ENCODE peak calls at places on chromosomes 6 and 20, in eight cellular contexts. One of them, this sample, is unnamed.

GRCh38 chr6:121055572-121056163 is 278.6 kb downstream of the TBC1D32 start:
- DNase-seq in psoas muscle: no peak
- DNase-seq in body of pancreas: no peak
- DNase-seq in CD8-positive, alpha-beta memory T cell: peak; percentile 2
- DNase-seq in right lobe of liver: no peak
- DNase-seq in prostate gland: no peak
- DNase-seq in left lung: no peak
- DNase-seq in bronchial epithelial cell: peak; percentile 49
- DNase-seq in this sample: peak; percentile 18

GRCh38 chr6:7373739-7374138 is 15.8 kb downstream of the CAGE1 start:
- DNase-seq in CD8-positive, alpha-beta memory T cell: no peak
- DNase-seq in bronchial epithelial cell: peak; percentile 45
- DNase-seq in left lung: no peak
- DNase-seq in prostate gland: no peak
- DNase-seq in psoas muscle: no peak
- DNase-seq in body of pancreas: no peak
- DNase-seq in right lobe of liver: no peak
- DNase-seq in this sample: no peak

GRCh38 chr6:111673086-111673485 is 67.4 kb upstream of the TRAF3IP2 start:
- DNase-seq in left lung: no peak
- DNase-seq in body of pancreas: no peak
- DNase-seq in bronchial epithelial cell: no peak
- DNase-seq in CD8-positive, alpha-beta memory T cell: no peak
- DNase-seq in prostate gland: no peak
- DNase-seq in psoas muscle: no peak
- DNase-seq in right lobe of liver: no peak
- DNase-seq in this sample: no peak

GRCh38 chr20:10061641-10062040 is 26.9 kb downstream of the ANKEF1 start:
- DNase-seq in left lung: no peak
- DNase-seq in bronchial epithelial cell: no peak
- DNase-seq in body of pancreas: no peak
- DNase-seq in CD8-positive, alpha-beta memory T cell: no peak
- DNase-seq in prostate gland: no peak
- DNase-seq in right lobe of liver: no peak
- DNase-seq in psoas muscle: no peak
- DNase-seq in this sample: no peak

GRCh38 chr6:42502127-42502526 is 50.4 kb upstream of the TRERF1 start:
- DNase-seq in left lung: no peak
- DNase-seq in bronchial epithelial cell: no peak
- DNase-seq in CD8-positive, alpha-beta memory T cell: no peak
- DNase-seq in prostate gland: no peak
- DNase-seq in right lobe of liver: no peak
- DNase-seq in body of pancreas: no peak
- DNase-seq in psoas muscle: no peak
- DNase-seq in this sample: no peak

GRCh38 chr20:53708129-53708968 is 114.7 kb upstream of the ZNF217 start:
- DNase-seq in body of pancreas: no peak
- DNase-seq in psoas muscle: no peak
- DNase-seq in CD8-positive, alpha-beta memory T cell: peak; percentile 15
- DNase-seq in bronchial epithelial cell: no peak
- DNase-seq in left lung: no peak
- DNase-seq in prostate gland: no peak
- DNase-seq in right lobe of liver: no peak
- DNase-seq in this sample: no peak

GRCh38 chr6:137775192-137775591 is 91.9 kb upstream of the TNFAIP3 start:
- DNase-seq in prostate gland: no peak
- DNase-seq in psoas muscle: no peak
- DNase-seq in right lobe of liver: no peak
- DNase-seq in bronchial epithelial cell: peak; percentile 79
- DNase-seq in body of pancreas: no peak
- DNase-seq in left lung: no peak
- DNase-seq in CD8-positive, alpha-beta memory T cell: no peak
- DNase-seq in this sample: no peak

GRCh38 chr20:330233-331149 is 5.1 kb downstream of the SOX12 start:
- DNase-seq in CD8-positive, alpha-beta memory T cell: peak; percentile 58
- DNase-seq in prostate gland: peak; percentile 22
- DNase-seq in psoas muscle: peak; percentile 39
- DNase-seq in left lung: no peak
- DNase-seq in right lobe of liver: no peak
- DNase-seq in bronchial epithelial cell: peak; percentile 52
- DNase-seq in body of pancreas: peak; percentile 58
- DNase-seq in this sample: peak; percentile 88

GRCh38 chr6:2622683-2623082 is 128.0 kb downstream of the MYLK4 start:
- DNase-seq in left lung: no peak
- DNase-seq in right lobe of liver: no peak
- DNase-seq in body of pancreas: no peak
- DNase-seq in CD8-positive, alpha-beta memory T cell: no peak
- DNase-seq in psoas muscle: no peak
- DNase-seq in bronchial epithelial cell: no peak
- DNase-seq in prostate gland: no peak
- DNase-seq in this sample: no peak

GRCh38 chr20:39676857-39677351 is 714.8 kb downstream of the DHX35 start:
- DNase-seq in right lobe of liver: no peak
- DNase-seq in psoas muscle: no peak
- DNase-seq in left lung: no peak
- DNase-seq in bronchial epithelial cell: peak; percentile 42
- DNase-seq in body of pancreas: peak; percentile 44
- DNase-seq in CD8-positive, alpha-beta memory T cell: no peak
- DNase-seq in prostate gland: peak; percentile 67
- DNase-seq in this sample: no peak

GRCh38 chr6:160426146-160426545 is 78.0 kb downstream of the SLC22A3 start:
- DNase-seq in right lobe of liver: no peak
- DNase-seq in prostate gland: no peak
- DNase-seq in left lung: no peak
- DNase-seq in body of pancreas: no peak
- DNase-seq in bronchial epithelial cell: no peak
- DNase-seq in CD8-positive, alpha-beta memory T cell: no peak
- DNase-seq in psoas muscle: no peak
- DNase-seq in this sample: no peak

GRCh38 chr6:43405354-43405753 is 22.0 kb upstream of the ABCC10 start:
- DNase-seq in left lung: no peak
- DNase-seq in bronchial epithelial cell: peak; percentile 76
- DNase-seq in CD8-positive, alpha-beta memory T cell: no peak
- DNase-seq in body of pancreas: no peak
- DNase-seq in psoas muscle: no peak
- DNase-seq in right lobe of liver: no peak
- DNase-seq in prostate gland: no peak
- DNase-seq in this sample: no peak

GRCh38 chr6:150204705-150205472 is 62.0 kb downstream of the PPP1R14C start:
- DNase-seq in CD8-positive, alpha-beta memory T cell: no peak
- DNase-seq in psoas muscle: peak; percentile 25
- DNase-seq in body of pancreas: no peak
- DNase-seq in prostate gland: no peak
- DNase-seq in bronchial epithelial cell: no peak
- DNase-seq in left lung: no peak
- DNase-seq in right lobe of liver: no peak
- DNase-seq in this sample: no peak

GRCh38 chr20:48645666-48646065 is 182.1 kb downstream of the PREX1 start:
- DNase-seq in bronchial epithelial cell: no peak
- DNase-seq in right lobe of liver: no peak
- DNase-seq in body of pancreas: no peak
- DNase-seq in left lung: peak; percentile 32
- DNase-seq in CD8-positive, alpha-beta memory T cell: no peak
- DNase-seq in prostate gland: no peak
- DNase-seq in psoas muscle: no peak
- DNase-seq in this sample: no peak

GRCh38 chr20:48640871-48641270 is 186.9 kb downstream of the PREX1 start:
- DNase-seq in bronchial epithelial cell: no peak
- DNase-seq in right lobe of liver: no peak
- DNase-seq in left lung: no peak
- DNase-seq in CD8-positive, alpha-beta memory T cell: no peak
- DNase-seq in prostate gland: no peak
- DNase-seq in body of pancreas: no peak
- DNase-seq in psoas muscle: no peak
- DNase-seq in this sample: no peak

GRCh38 chr20:48639899-48640298 is 187.9 kb downstream of the PREX1 start:
- DNase-seq in prostate gland: no peak
- DNase-seq in right lobe of liver: no peak
- DNase-seq in CD8-positive, alpha-beta memory T cell: no peak
- DNase-seq in psoas muscle: no peak
- DNase-seq in body of pancreas: no peak
- DNase-seq in left lung: no peak
- DNase-seq in bronchial epithelial cell: no peak
- DNase-seq in this sample: no peak

GRCh38 chr20:48644286-48644828 is 183.4 kb downstream of the PREX1 start:
- DNase-seq in right lobe of liver: no peak
- DNase-seq in body of pancreas: no peak
- DNase-seq in CD8-positive, alpha-beta memory T cell: no peak
- DNase-seq in psoas muscle: no peak
- DNase-seq in prostate gland: no peak
- DNase-seq in bronchial epithelial cell: no peak
- DNase-seq in left lung: peak; percentile 33
- DNase-seq in this sample: no peak

GRCh38 chr20:48642105-48642880 is 185.5 kb downstream of the PREX1 start:
- DNase-seq in CD8-positive, alpha-beta memory T cell: no peak
- DNase-seq in psoas muscle: no peak
- DNase-seq in prostate gland: no peak
- DNase-seq in right lobe of liver: no peak
- DNase-seq in body of pancreas: no peak
- DNase-seq in bronchial epithelial cell: no peak
- DNase-seq in left lung: peak; percentile 56
- DNase-seq in this sample: no peak
- H3K36me3 ChIP-seq in CD8-positive, alpha-beta memory T cell: peaks cover 47% of the 10 kb centered on the region
- H3K36me3 ChIP-seq in psoas muscle: peaks cover 57% of the 10 kb centered on the region
- H3K36me3 ChIP-seq in prostate gland: no peaks in the 10 kb centered on the region
- H3K36me3 ChIP-seq in right lobe of liver: no peaks in the 10 kb centered on the region
- H3K36me3 ChIP-seq in body of pancreas: peaks cover 3% of the 10 kb centered on the region
- H3K36me3 ChIP-seq in bronchial epithelial cell: no peaks in the 10 kb centered on the region
- H3K36me3 ChIP-seq in left lung: no peaks in the 10 kb centered on the region
- H3K36me3 ChIP-seq in this sample: no peaks in the 10 kb centered on the region

DNA sequence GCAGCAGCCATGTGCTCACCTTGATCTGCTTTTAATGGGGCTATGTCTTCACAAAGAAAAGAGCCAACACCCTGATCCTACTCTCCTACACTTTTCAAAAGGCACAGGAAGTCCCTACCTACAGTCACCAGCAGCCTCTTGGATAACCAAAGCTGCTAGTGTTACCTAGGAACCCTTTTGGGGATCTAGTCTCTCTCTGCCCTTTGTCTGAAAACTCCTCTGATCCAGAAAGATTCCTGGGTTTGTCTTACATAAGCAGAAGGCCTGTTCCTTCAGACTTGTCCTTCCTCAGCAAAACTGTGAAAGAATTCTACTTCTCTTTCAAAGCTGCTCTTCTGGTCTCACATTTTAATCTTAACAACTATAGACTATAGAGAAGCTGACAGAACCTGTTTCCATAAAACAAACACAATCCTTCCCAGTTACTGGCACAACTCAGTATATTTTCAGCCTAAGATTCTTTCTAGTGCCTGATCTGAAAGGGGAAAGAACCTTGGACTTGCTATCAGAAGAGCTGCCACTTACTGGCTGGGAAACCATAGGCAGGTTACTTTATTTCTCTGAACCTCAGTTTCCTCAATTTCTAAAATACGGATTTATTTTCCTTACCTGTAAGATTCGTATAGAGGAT is 2.9 kb downstream of the PLAGL2 start:
- DNase-seq in left lung: no peak
- DNase-seq in body of pancreas: no peak
- DNase-seq in CD8-positive, alpha-beta memory T cell: no peak
- DNase-seq in psoas muscle: no peak
- DNase-seq in right lobe of liver: no peak
- DNase-seq in bronchial epithelial cell: no peak
- DNase-seq in prostate gland: no peak
- DNase-seq in this sample: no peak
- H3K36me3 ChIP-seq in left lung: no peaks in the 10 kb centered on the region
- H3K36me3 ChIP-seq in body of pancreas: peaks cover 2% of the 10 kb centered on the region
- H3K36me3 ChIP-seq in CD8-positive, alpha-beta memory T cell: peaks cover 16% of the 10 kb centered on the region
- H3K36me3 ChIP-seq in psoas muscle: peaks cover 25% of the 10 kb centered on the region
- H3K36me3 ChIP-seq in right lobe of liver: no peaks in the 10 kb centered on the region
- H3K36me3 ChIP-seq in bronchial epithelial cell: peaks cover 10% of the 10 kb centered on the region
- H3K36me3 ChIP-seq in prostate gland: no peaks in the 10 kb centered on the region
- H3K36me3 ChIP-seq in this sample: peaks cover 19% of the 10 kb centered on the region

GRCh38 chr20:34549291-34549928 is 9.1 kb upstream of the MAP1LC3A start:
- DNase-seq in prostate gland: peak; percentile 63
- DNase-seq in psoas muscle: no peak
- DNase-seq in CD8-positive, alpha-beta memory T cell: no peak
- DNase-seq in body of pancreas: peak; percentile 68
- DNase-seq in right lobe of liver: no peak
- DNase-seq in bronchial epithelial cell: peak; percentile 61
- DNase-seq in left lung: peak; percentile 28
- DNase-seq in this sample: peak; percentile 83
- H3K36me3 ChIP-seq in prostate gland: no peaks in the 10 kb centered on the region
- H3K36me3 ChIP-seq in psoas muscle: no peaks in the 10 kb centered on the region
- H3K36me3 ChIP-seq in CD8-positive, alpha-beta memory T cell: no peaks in the 10 kb centered on the region
- H3K36me3 ChIP-seq in body of pancreas: no peaks in the 10 kb centered on the region
- H3K36me3 ChIP-seq in right lobe of liver: no peaks in the 10 kb centered on the region
- H3K36me3 ChIP-seq in bronchial epithelial cell: no peaks in the 10 kb centered on the region
- H3K36me3 ChIP-seq in left lung: no peaks in the 10 kb centered on the region
- H3K36me3 ChIP-seq in this sample: no peaks in the 10 kb centered on the region

GRCh38 chr20:50128520-50128905 is 15.6 kb upstream of the UBE2V1 start:
- DNase-seq in prostate gland: no peak
- DNase-seq in bronchial epithelial cell: no peak
- DNase-seq in left lung: no peak
- DNase-seq in right lobe of liver: no peak
- DNase-seq in body of pancreas: no peak
- DNase-seq in CD8-positive, alpha-beta memory T cell: no peak
- DNase-seq in psoas muscle: no peak
- DNase-seq in this sample: no peak
- H3K36me3 ChIP-seq in prostate gland: peaks cover 14% of the 10 kb centered on the region
- H3K36me3 ChIP-seq in bronchial epithelial cell: peaks cover 58% of the 10 kb centered on the region
- H3K36me3 ChIP-seq in left lung: no peaks in the 10 kb centered on the region
- H3K36me3 ChIP-seq in right lobe of liver: no peaks in the 10 kb centered on the region
- H3K36me3 ChIP-seq in body of pancreas: peaks cover 6% of the 10 kb centered on the region
- H3K36me3 ChIP-seq in CD8-positive, alpha-beta memory T cell: peaks cover 39% of the 10 kb centered on the region
- H3K36me3 ChIP-seq in psoas muscle: peaks cover 65% of the 10 kb centered on the region
- H3K36me3 ChIP-seq in this sample: peaks cover 31% of the 10 kb centered on the region

DNA sequence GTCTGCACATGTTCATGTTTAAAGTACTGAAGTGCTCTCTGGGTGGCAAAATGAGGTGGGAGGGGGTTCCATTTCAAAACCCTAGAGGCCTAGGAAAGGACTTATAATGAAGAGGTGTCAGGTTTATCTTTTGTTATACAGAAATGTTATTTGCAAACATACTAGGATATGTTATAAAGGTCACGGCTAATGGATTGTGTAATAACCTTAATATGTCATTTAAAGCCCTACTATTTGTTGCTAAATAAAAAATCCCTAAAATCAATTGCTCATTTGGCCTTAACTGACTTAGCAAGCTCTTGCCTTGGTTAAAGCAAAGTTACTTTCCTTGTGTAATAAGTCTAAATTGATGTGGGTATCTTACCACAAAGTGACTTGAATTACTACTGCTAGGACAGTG is 8.8 kb downstream of the NKX2-4 start:
- DNase-seq in body of pancreas: no peak
- DNase-seq in psoas muscle: no peak
- DNase-seq in bronchial epithelial cell: no peak
- DNase-seq in left lung: no peak
- DNase-seq in right lobe of liver: no peak
- DNase-seq in prostate gland: no peak
- DNase-seq in CD8-positive, alpha-beta memory T cell: no peak
- DNase-seq in this sample: no peak
- H3K36me3 ChIP-seq in body of pancreas: peaks cover 9% of the 10 kb centered on the region
- H3K36me3 ChIP-seq in psoas muscle: peaks cover 64% of the 10 kb centered on the region
- H3K36me3 ChIP-seq in bronchial epithelial cell: peaks cover 2% of the 10 kb centered on the region
- H3K36me3 ChIP-seq in left lung: no peaks in the 10 kb centered on the region
- H3K36me3 ChIP-seq in right lobe of liver: no peaks in the 10 kb centered on the region
- H3K36me3 ChIP-seq in prostate gland: no peaks in the 10 kb centered on the region
- H3K36me3 ChIP-seq in CD8-positive, alpha-beta memory T cell: peaks cover 34% of the 10 kb centered on the region
- H3K36me3 ChIP-seq in this sample: peaks cover 3% of the 10 kb centered on the region

This sample was measured in H7.